ENCODE peak calls at places on chromosomes 13 and 19, in four cellular contexts. One of them, this sample, is unnamed.

GRCh38 chr13:25171517-25172302 is at the start of gene AMER2:
- DNase-seq in RWPE1: no peak
- DNase-seq in AG04450: no peak
- DNase-seq in activated CD8-positive, alpha-beta T cell treated with anti-CD3 and anti-CD28 coated beads for 36 hours: peak
- DNase-seq in this sample: peak

GRCh38 chr13:21735621-21736401 is 64.9 kb downstream of the FGF9 start:
- DNase-seq in RWPE1: no peak
- DNase-seq in AG04450: no peak
- DNase-seq in activated CD8-positive, alpha-beta T cell treated with anti-CD3 and anti-CD28 coated beads for 36 hours: no peak
- DNase-seq in this sample: no peak

GRCh38 chr13:24185591-24186232 is 25.2 kb downstream of the SPATA13 start:
- DNase-seq in RWPE1: no peak
- DNase-seq in AG04450: no peak
- DNase-seq in activated CD8-positive, alpha-beta T cell treated with anti-CD3 and anti-CD28 coated beads for 36 hours: no peak
- DNase-seq in this sample: no peak

GRCh38 chr19:40445945-40446784 is 2.0 kb upstream of the SERTAD3 start:
- DNase-seq in RWPE1: peak
- DNase-seq in AG04450: no peak
- DNase-seq in activated CD8-positive, alpha-beta T cell treated with anti-CD3 and anti-CD28 coated beads for 36 hours: no peak
- DNase-seq in this sample: no peak

GRCh38 chr19:47711652-47712239 is 1.5 kb upstream of the EHD2 start:
- DNase-seq in RWPE1: no peak
- DNase-seq in AG04450: no peak
- DNase-seq in activated CD8-positive, alpha-beta T cell treated with anti-CD3 and anti-CD28 coated beads for 36 hours: no peak
- DNase-seq in this sample: no peak

GRCh38 chr13:34412817-34413365 is 529.2 kb upstream of the NBEA start:
- DNase-seq in RWPE1: no peak
- DNase-seq in AG04450: no peak
- DNase-seq in activated CD8-positive, alpha-beta T cell treated with anti-CD3 and anti-CD28 coated beads for 36 hours: no peak
- DNase-seq in this sample: no peak

GRCh38 chr13:98405107-98405571 is 171.8 kb downstream of the STK24 start:
- DNase-seq in RWPE1: no peak
- DNase-seq in AG04450: no peak
- DNase-seq in activated CD8-positive, alpha-beta T cell treated with anti-CD3 and anti-CD28 coated beads for 36 hours: no peak
- DNase-seq in this sample: no peak

GRCh38 chr19:19171821-19172532 is 1.9 kb upstream of the MEF2B start:
- DNase-seq in RWPE1: no peak
- DNase-seq in AG04450: peak
- DNase-seq in activated CD8-positive, alpha-beta T cell treated with anti-CD3 and anti-CD28 coated beads for 36 hours: no peak
- DNase-seq in this sample: peak

GRCh38 chr19:1362385-1363257 is 21.1 kb upstream of the NDUFS7 start:
- DNase-seq in RWPE1: no peak
- DNase-seq in AG04450: no peak
- DNase-seq in activated CD8-positive, alpha-beta T cell treated with anti-CD3 and anti-CD28 coated beads for 36 hours: no peak
- DNase-seq in this sample: peak

GRCh38 chr13:112182831-112183543 is 116.0 kb downstream of the SOX1 start:
- DNase-seq in RWPE1: no peak
- DNase-seq in AG04450: no peak
- DNase-seq in activated CD8-positive, alpha-beta T cell treated with anti-CD3 and anti-CD28 coated beads for 36 hours: no peak
- DNase-seq in this sample: no peak

GRCh38 chr13:76523740-76524382 is 362.3 kb downstream of the KCTD12 start:
- DNase-seq in RWPE1: no peak
- DNase-seq in AG04450: no peak
- DNase-seq in activated CD8-positive, alpha-beta T cell treated with anti-CD3 and anti-CD28 coated beads for 36 hours: no peak
- DNase-seq in this sample: peak

GRCh38 chr13:100611678-100612492 is 23.3 kb upstream of the GGACT start:
- DNase-seq in RWPE1: no peak
- DNase-seq in AG04450: no peak
- DNase-seq in activated CD8-positive, alpha-beta T cell treated with anti-CD3 and anti-CD28 coated beads for 36 hours: no peak
- DNase-seq in this sample: no peak

GRCh38 chr19:53545271-53546065 is 7.5 kb downstream of the ZNF331 start:
- DNase-seq in RWPE1: peak
- DNase-seq in AG04450: no peak
- DNase-seq in activated CD8-positive, alpha-beta T cell treated with anti-CD3 and anti-CD28 coated beads for 36 hours: no peak
- DNase-seq in this sample: no peak

GRCh38 chr13:22517544-22517943 is 663.2 kb upstream of the SGCG start:
- DNase-seq in RWPE1: no peak
- DNase-seq in AG04450: no peak
- DNase-seq in activated CD8-positive, alpha-beta T cell treated with anti-CD3 and anti-CD28 coated beads for 36 hours: no peak
- DNase-seq in this sample: no peak

GRCh38 chr19:1980068-1980467 is 35.4 kb downstream of the BTBD2 start:
- DNase-seq in RWPE1: no peak
- DNase-seq in AG04450: no peak
- DNase-seq in activated CD8-positive, alpha-beta T cell treated with anti-CD3 and anti-CD28 coated beads for 36 hours: no peak
- DNase-seq in this sample: no peak

GRCh38 chr13:92804926-92805325 is 421.7 kb upstream of the GPC6 start:
- DNase-seq in RWPE1: no peak
- DNase-seq in AG04450: no peak
- DNase-seq in activated CD8-positive, alpha-beta T cell treated with anti-CD3 and anti-CD28 coated beads for 36 hours: no peak
- DNase-seq in this sample: no peak

GRCh38 chr19:3852614-3853254 is 16.1 kb downstream of the ZFR2 start:
- DNase-seq in RWPE1: peak
- DNase-seq in AG04450: no peak
- DNase-seq in activated CD8-positive, alpha-beta T cell treated with anti-CD3 and anti-CD28 coated beads for 36 hours: peak
- DNase-seq in this sample: no peak

GRCh38 chr13:84455143-84455905 is 573.0 kb upstream of the SLITRK1 start:
- DNase-seq in RWPE1: no peak
- DNase-seq in AG04450: no peak
- DNase-seq in activated CD8-positive, alpha-beta T cell treated with anti-CD3 and anti-CD28 coated beads for 36 hours: no peak
- DNase-seq in this sample: no peak

GRCh38 chr13:40026741-40027140 is 371.3 kb downstream of the COG6 start:
- DNase-seq in RWPE1: no peak
- DNase-seq in AG04450: no peak
- DNase-seq in activated CD8-positive, alpha-beta T cell treated with anti-CD3 and anti-CD28 coated beads for 36 hours: peak
- DNase-seq in this sample: peak

GRCh38 chr19:3721131-3721899 is 13.1 kb downstream of the TJP3 start:
- DNase-seq in RWPE1: peak
- DNase-seq in AG04450: peak
- DNase-seq in activated CD8-positive, alpha-beta T cell treated with anti-CD3 and anti-CD28 coated beads for 36 hours: peak
- DNase-seq in this sample: peak

GRCh38 chr19:15252398-15253018 is 20.3 kb upstream of the EPHX3 start:
- DNase-seq in RWPE1: no peak
- DNase-seq in AG04450: no peak
- DNase-seq in activated CD8-positive, alpha-beta T cell treated with anti-CD3 and anti-CD28 coated beads for 36 hours: peak
- DNase-seq in this sample: no peak

GRCh38 chr19:36707134-36707533 is 19.7 kb downstream of the ZNF567 start:
- DNase-seq in RWPE1: no peak
- DNase-seq in AG04450: no peak
- DNase-seq in activated CD8-positive, alpha-beta T cell treated with anti-CD3 and anti-CD28 coated beads for 36 hours: no peak
- DNase-seq in this sample: no peak

GRCh38 chr19:29119582-29119981 is 93.4 kb downstream of the UQCRFS1 start:
- DNase-seq in RWPE1: no peak
- DNase-seq in AG04450: no peak
- DNase-seq in activated CD8-positive, alpha-beta T cell treated with anti-CD3 and anti-CD28 coated beads for 36 hours: no peak
- DNase-seq in this sample: no peak

GRCh38 chr19:39193785-39194184 is 3.0 kb upstream of the NCCRP1 start:
- DNase-seq in RWPE1: no peak
- DNase-seq in AG04450: no peak
- DNase-seq in activated CD8-positive, alpha-beta T cell treated with anti-CD3 and anti-CD28 coated beads for 36 hours: no peak
- DNase-seq in this sample: no peak

GRCh38 chr13:34469212-34469983 is 472.7 kb upstream of the NBEA start:
- DNase-seq in RWPE1: peak
- DNase-seq in AG04450: no peak
- DNase-seq in activated CD8-positive, alpha-beta T cell treated with anti-CD3 and anti-CD28 coated beads for 36 hours: no peak
- DNase-seq in this sample: no peak

GRCh38 chr19:18173054-18173571 is 500 bp upstream of the IFI30 start:
- DNase-seq in RWPE1: no peak
- DNase-seq in AG04450: no peak
- DNase-seq in activated CD8-positive, alpha-beta T cell treated with anti-CD3 and anti-CD28 coated beads for 36 hours: no peak
- DNase-seq in this sample: peak

GRCh38 chr13:114135731-114136171 is 3.3 kb upstream of the RASA3 start:
- DNase-seq in RWPE1: no peak
- DNase-seq in AG04450: no peak
- DNase-seq in activated CD8-positive, alpha-beta T cell treated with anti-CD3 and anti-CD28 coated beads for 36 hours: no peak
- DNase-seq in this sample: no peak

GRCh38 chr13:99434258-99434788 is 66.9 kb upstream of the TM9SF2 start:
- DNase-seq in RWPE1: no peak
- DNase-seq in AG04450: no peak
- DNase-seq in activated CD8-positive, alpha-beta T cell treated with anti-CD3 and anti-CD28 coated beads for 36 hours: peak
- DNase-seq in this sample: no peak

GRCh38 chr19:46283771-46284170 is 13.1 kb upstream of the HIF3A start:
- DNase-seq in RWPE1: no peak
- DNase-seq in AG04450: no peak
- DNase-seq in activated CD8-positive, alpha-beta T cell treated with anti-CD3 and anti-CD28 coated beads for 36 hours: no peak
- DNase-seq in this sample: no peak

GRCh38 chr19:43818500-43818899 is 8.6 kb upstream of the ZNF283 start:
- DNase-seq in RWPE1: peak
- DNase-seq in AG04450: no peak
- DNase-seq in activated CD8-positive, alpha-beta T cell treated with anti-CD3 and anti-CD28 coated beads for 36 hours: no peak
- DNase-seq in this sample: no peak
- TF ChIP-seq CTCF in RWPE1: no peak
- TF ChIP-seq CTCF in AG04450: no peak
- TF ChIP-seq CTCF in activated CD8-positive, alpha-beta T cell treated with anti-CD3 and anti-CD28 coated beads for 36 hours: no peak
- TF ChIP-seq CTCF in this sample: no peak

DNA sequence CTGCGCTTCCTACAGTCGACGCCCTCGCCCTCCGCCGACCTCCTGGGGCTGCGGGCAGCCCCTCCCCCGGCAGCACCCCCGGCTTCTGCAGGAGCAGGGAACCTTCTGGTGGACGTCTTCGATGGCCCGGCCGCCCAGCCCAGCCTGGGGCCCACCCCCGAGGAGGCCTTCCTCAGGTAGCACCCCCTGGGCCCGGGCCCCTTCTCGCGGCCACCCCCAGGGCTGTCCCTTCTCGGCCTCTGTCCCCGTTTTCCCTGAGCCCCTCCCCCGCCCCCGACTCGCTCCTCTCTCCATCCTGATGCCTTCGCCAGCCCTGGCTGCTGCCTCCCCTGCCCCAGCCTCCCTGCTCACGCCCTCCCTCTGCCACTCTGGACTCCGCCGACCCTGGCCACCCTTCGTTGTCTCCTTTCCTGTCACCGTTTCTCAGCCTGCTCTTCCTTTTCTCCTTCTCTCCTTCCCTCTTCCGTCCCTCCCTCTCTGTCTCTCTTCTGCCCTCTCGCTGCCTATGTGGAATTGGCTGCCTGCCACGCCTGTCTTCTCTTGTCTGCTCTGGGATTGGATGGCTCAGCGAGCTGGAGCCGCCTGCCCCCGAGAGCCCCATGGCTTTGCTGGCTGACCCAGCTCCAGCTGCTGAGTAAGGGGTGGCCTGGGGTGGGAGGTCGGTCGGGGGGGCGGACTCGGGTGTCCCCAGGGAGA is 11.0 kb downstream of the FUZ start:
- DNase-seq in RWPE1: no peak
- DNase-seq in AG04450: peak
- DNase-seq in activated CD8-positive, alpha-beta T cell treated with anti-CD3 and anti-CD28 coated beads for 36 hours: no peak
- DNase-seq in this sample: no peak
- TF ChIP-seq CTCF in RWPE1: no peak
- TF ChIP-seq CTCF in AG04450: peak
- TF ChIP-seq CTCF in activated CD8-positive, alpha-beta T cell treated with anti-CD3 and anti-CD28 coated beads for 36 hours: no peak
- TF ChIP-seq CTCF in this sample: no peak

GRCh38 chr13:110856941-110857835 is 57.7 kb downstream of the ANKRD10 start:
- DNase-seq in RWPE1: no peak
- DNase-seq in AG04450: no peak
- DNase-seq in activated CD8-positive, alpha-beta T cell treated with anti-CD3 and anti-CD28 coated beads for 36 hours: peak
- DNase-seq in this sample: no peak

GRCh38 chr13:110855363-110855762 is 59.5 kb downstream of the ANKRD10 start:
- DNase-seq in RWPE1: no peak
- DNase-seq in AG04450: no peak
- DNase-seq in activated CD8-positive, alpha-beta T cell treated with anti-CD3 and anti-CD28 coated beads for 36 hours: no peak
- DNase-seq in this sample: no peak

GRCh38 chr13:110866491-110867170 is 48.2 kb downstream of the ANKRD10 start:
- DNase-seq in RWPE1: no peak
- DNase-seq in AG04450: no peak
- DNase-seq in activated CD8-positive, alpha-beta T cell treated with anti-CD3 and anti-CD28 coated beads for 36 hours: no peak
- DNase-seq in this sample: no peak

GRCh38 chr13:110860986-110861385 is 53.9 kb downstream of the ANKRD10 start:
- DNase-seq in RWPE1: no peak
- DNase-seq in AG04450: no peak
- DNase-seq in activated CD8-positive, alpha-beta T cell treated with anti-CD3 and anti-CD28 coated beads for 36 hours: no peak
- DNase-seq in this sample: no peak
- TF ChIP-seq CTCF in RWPE1: no peak
- TF ChIP-seq CTCF in AG04450: no peak
- TF ChIP-seq CTCF in activated CD8-positive, alpha-beta T cell treated with anti-CD3 and anti-CD28 coated beads for 36 hours: no peak
- TF ChIP-seq CTCF in this sample: no peak

DNA sequence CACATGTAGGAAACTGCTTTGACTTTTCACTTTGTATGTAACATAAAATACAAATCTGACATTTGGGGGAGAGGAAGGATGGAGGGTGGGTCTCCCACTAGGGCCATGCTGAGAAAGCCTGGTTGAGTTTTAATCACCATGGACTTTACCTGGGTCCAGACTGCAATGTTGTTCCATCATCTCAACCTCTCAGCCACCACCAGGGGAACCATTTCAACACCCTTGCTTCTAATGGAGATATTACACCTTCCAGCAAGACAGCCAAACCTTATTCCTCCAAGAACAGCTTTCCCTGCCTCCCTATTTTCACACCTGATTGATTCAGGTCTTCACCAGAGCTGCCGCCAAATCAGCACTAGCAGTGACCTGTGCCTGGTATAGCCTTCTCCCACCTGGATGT is 56.0 kb downstream of the ZAR1L start:
- DNase-seq in RWPE1: no peak
- DNase-seq in AG04450: no peak
- DNase-seq in activated CD8-positive, alpha-beta T cell treated with anti-CD3 and anti-CD28 coated beads for 36 hours: no peak
- DNase-seq in this sample: no peak
- TF ChIP-seq CTCF in RWPE1: no peak
- TF ChIP-seq CTCF in AG04450: no peak
- TF ChIP-seq CTCF in activated CD8-positive, alpha-beta T cell treated with anti-CD3 and anti-CD28 coated beads for 36 hours: no peak
- TF ChIP-seq CTCF in this sample: no peak

GRCh38 chr19:49084206-49085019 is 838 bp upstream of the SNRNP70 start:
- DNase-seq in RWPE1: no peak
- DNase-seq in AG04450: no peak
- DNase-seq in activated CD8-positive, alpha-beta T cell treated with anti-CD3 and anti-CD28 coated beads for 36 hours: no peak
- DNase-seq in this sample: no peak

GRCh38 chr19:49086296-49086695 is 1.0 kb downstream of the SNRNP70 start:
- DNase-seq in RWPE1: no peak
- DNase-seq in AG04450: no peak
- DNase-seq in activated CD8-positive, alpha-beta T cell treated with anti-CD3 and anti-CD28 coated beads for 36 hours: no peak
- DNase-seq in this sample: no peak

GRCh38 chr19:49081273-49081672 is 4.0 kb upstream of the SNRNP70 start:
- DNase-seq in RWPE1: no peak
- DNase-seq in AG04450: no peak
- DNase-seq in activated CD8-positive, alpha-beta T cell treated with anti-CD3 and anti-CD28 coated beads for 36 hours: no peak
- DNase-seq in this sample: no peak

GRCh38 chr19:49085868-49086232 is 599 bp downstream of the SNRNP70 start:
- DNase-seq in RWPE1: no peak
- DNase-seq in AG04450: no peak
- DNase-seq in activated CD8-positive, alpha-beta T cell treated with anti-CD3 and anti-CD28 coated beads for 36 hours: no peak
- DNase-seq in this sample: no peak

GRCh38 chr19:49085020-49085867 is at the start of gene SNRNP70:
- DNase-seq in RWPE1: peak
- DNase-seq in AG04450: peak
- DNase-seq in activated CD8-positive, alpha-beta T cell treated with anti-CD3 and anti-CD28 coated beads for 36 hours: peak
- DNase-seq in this sample: peak
- TF ChIP-seq CTCF in RWPE1: no peak
- TF ChIP-seq CTCF in AG04450: no peak
- TF ChIP-seq CTCF in activated CD8-positive, alpha-beta T cell treated with anti-CD3 and anti-CD28 coated beads for 36 hours: no peak
- TF ChIP-seq CTCF in this sample: no peak

This sample was measured in GM20000.